ENCODE peak calls at places on chromosomes 3 and 15, in four cellular contexts. Z is tibial artery; R is CD8-positive, alpha-beta T cell; A is body of pancreas. O is an unnamed sample.
A peak's percentile ranks its signal among the peaks of the same experiment; 100 is the strongest.

GRCh38 chr3:112689385-112689784 is 48.4 kb upstream of the CCDC80 start:
- DNase-seq in A (no peak), Z (no peak), R (no peak), O (no peak)

GRCh38 chr3:13072239-13073041 is 789 bp downstream of the IQSEC1 start:
- DNase-seq in Z (peak; percentile 92), R (no peak), A (no peak), O (no peak)

GRCh38 chr15:53367740-53368139 is 391.7 kb downstream of the WDR72 start:
- DNase-seq in A (no peak), Z (no peak), R (no peak), O (no peak)

GRCh38 chr3:111895079-111895478 is 36.0 kb downstream of the PHLDB2 start:
- DNase-seq in R (no peak), A (no peak), Z (no peak), O (peak; percentile 67)

GRCh38 chr3:118810499-118811035 is 224.1 kb downstream of the IGSF11 start:
- DNase-seq in Z (no peak), A (no peak), R (no peak), O (no peak)

GRCh38 chr3:132038198-132038825 is 3.5 kb upstream of the CPNE4 start:
- DNase-seq in A (no peak), Z (no peak), R (no peak), O (peak; percentile 27)

GRCh38 chr15:70250208-70251201 is 152.8 kb upstream of the TLE3 start:
- DNase-seq in R (no peak), Z (peak; percentile 54), A (no peak), O (no peak)

GRCh38 chr3:49750056-49750455 is 26.3 kb upstream of the GMPPB start:
- DNase-seq in Z (no peak), R (no peak), A (no peak), O (no peak)

GRCh38 chr15:74884428-74885223 is 5.2 kb upstream of the MPI start:
- DNase-seq in Z (no peak), R (no peak), A (no peak), O (peak; percentile 16)

GRCh38 chr15:30985081-30985531 is 6.3 kb downstream of the MTMR10 start:
- DNase-seq in R (no peak), Z (no peak), A (peak; percentile 15), O (peak; percentile 63)

GRCh38 chr15:60585743-60586708 is 107.1 kb upstream of the ICE2 start:
- DNase-seq in R (no peak), A (peak; percentile 73), Z (no peak), O (peak; percentile 80)

GRCh38 chr15:66846811-66847210 is 144.8 kb downstream of the SMAD6 start:
- DNase-seq in A (no peak), Z (peak; percentile 33), R (no peak), O (no peak)

GRCh38 chr15:83144771-83145170 is 37.3 kb downstream of the TM6SF1 start:
- DNase-seq in Z (no peak), R (no peak), A (no peak), O (no peak)

GRCh38 chr15:92519709-92520108 is 126.0 kb downstream of the ST8SIA2 start:
- DNase-seq in Z (no peak), A (no peak), R (no peak), O (no peak)

DNA sequence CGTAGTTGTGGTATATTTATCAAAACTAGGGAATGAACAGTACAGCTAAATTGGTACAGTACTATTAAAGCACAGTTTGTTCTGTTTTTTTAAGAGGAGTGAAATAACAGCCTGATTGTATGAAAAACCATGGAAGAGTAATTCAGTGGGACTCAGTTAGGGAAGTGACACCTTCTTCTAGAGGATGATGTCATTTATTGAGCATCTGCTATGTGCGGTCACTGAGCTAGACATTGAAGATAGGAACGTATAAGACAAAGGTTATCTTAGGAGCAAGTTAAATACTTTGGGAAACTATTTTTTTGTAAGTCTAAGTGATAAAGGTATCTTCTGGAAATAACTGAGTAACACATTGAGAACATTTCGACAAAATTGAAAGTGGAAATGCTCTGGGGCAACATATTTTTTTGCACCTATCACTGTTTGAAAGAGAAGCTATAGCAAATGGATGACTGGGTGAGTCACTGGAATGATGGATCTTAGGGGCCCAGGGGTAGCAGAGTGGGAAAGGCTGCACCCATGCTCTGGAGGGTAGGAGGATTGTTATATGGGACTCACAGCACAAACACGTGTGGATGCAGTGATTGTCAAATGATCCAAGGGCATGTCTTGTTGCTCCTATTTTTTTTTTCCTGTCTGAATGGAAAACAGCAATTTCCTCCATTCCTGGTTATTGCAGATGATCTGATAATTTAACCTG is 43.0 kb downstream of the OXNAD1 start:
- DNase-seq in A (no peak), Z (no peak), R (no peak), O (no peak)
- H3K4me1 ChIP-seq in A (no peaks in the 10 kb centered on the region), Z (no peaks in the 10 kb centered on the region), R (peaks cover 93% of the 10 kb centered on the region), O (peaks cover 5% of the 10 kb centered on the region)

GRCh38 chr3:194273396-194274310 is 77.5 kb downstream of the CPN2 start:
- DNase-seq in Z (peak; percentile 62), R (no peak), A (no peak), O (no peak)
- TF ChIP-seq CTCF in Z (no peak), R (no peak), A (no peak), O (no peak)

GRCh38 chr3:8485943-8486342 is 15.7 kb upstream of the LMCD1 start:
- DNase-seq in Z (no peak), R (no peak), A (no peak), O (no peak)
- H3K27ac ChIP-seq in Z (peak overlapping the region; percentile 88), R (no peak overlapping the region), A (no peak overlapping the region), O (no peak overlapping the region)

GRCh38 chr3:8767181-8767666 is 2.2 kb downstream of the OXTR start:
- DNase-seq in Z (no peak), R (no peak), A (no peak), O (no peak)
- H3K4me1 ChIP-seq in Z (no peaks in the 10 kb centered on the region), R (no peaks in the 10 kb centered on the region), A (peaks cover 26% of the 10 kb centered on the region), O (no peaks in the 10 kb centered on the region)

GRCh38 chr3:108280476-108280875 is 15.9 kb upstream of the HHLA2 start:
- DNase-seq in Z (no peak), R (no peak), A (no peak), O (no peak)
- TF ChIP-seq CTCF in Z (no peak), R (no peak), A (no peak), O (no peak)